ENCODE peak calls at places on chromosomes 5 and 9, in seven cellular contexts. H, Z, Q, F, B, L and C are unnamed samples. For H3K36me3, the result is how much of the 10 kb centered on the place peaks cover.

GRCh38 chr5:757346-757930 is 27.1 kb downstream of the ZDHHC11B start:
- DNase-seq in H (no peak), L (peak), B (no peak), F (no peak), Q (no peak), Z (no peak), C (no peak)

GRCh38 chr9:114218264-114219120 is 63.2 kb downstream of the COL27A1 start:
- DNase-seq in Q (no peak), F (no peak), Z (no peak), B (no peak), L (no peak), H (no peak), C (no peak)

GRCh38 chr5:42912184-42912766 is 100.6 kb upstream of the SELENOP start:
- DNase-seq in Q (no peak), L (no peak), H (peak), Z (no peak), F (no peak), B (peak), C (peak)

GRCh38 chr9:18893051-18893450 is 140.0 kb downstream of the SAXO1 start:
- DNase-seq in L (no peak), B (no peak), H (no peak), F (no peak), Q (no peak), Z (no peak), C (no peak)

GRCh38 chr5:1431896-1432295 is 13.3 kb downstream of the SLC6A3 start:
- DNase-seq in H (no peak), F (no peak), B (no peak), Z (no peak), Q (no peak), L (no peak), C (no peak)

GRCh38 chr5:55636711-55637110 is 75.4 kb downstream of the SLC38A9 start:
- DNase-seq in H (no peak), Q (no peak), B (peak), L (no peak), F (no peak), Z (no peak), C (no peak)

GRCh38 chr5:167205881-167206280 is 1085.6 kb upstream of the WWC1 start:
- DNase-seq in Z (no peak), F (no peak), B (no peak), L (no peak), Q (no peak), H (no peak), C (no peak)

GRCh38 chr9:347667-348292 is 133.1 kb downstream of the DOCK8 start:
- DNase-seq in B (peak), H (peak), F (no peak), Q (peak), L (no peak), Z (peak), C (peak)

GRCh38 chr5:172795401-172795977 is 24.5 kb upstream of the DUSP1 start:
- DNase-seq in Z (no peak), Q (no peak), F (no peak), H (no peak), L (no peak), B (no peak), C (no peak)

GRCh38 chr9:30773427-30773826 is 1611.0 kb upstream of the ACO1 start:
- DNase-seq in Q (no peak), L (no peak), B (no peak), H (no peak), Z (no peak), F (no peak), C (no peak)

GRCh38 chr5:57383093-57383861 is 99.3 kb downstream of the ACTBL2 start:
- DNase-seq in F (no peak), B (peak), L (no peak), Z (peak), H (peak), Q (peak), C (peak)

GRCh38 chr9:14452539-14452938 is 138.6 kb upstream of the NFIB start:
- DNase-seq in Z (no peak), H (no peak), L (no peak), Q (peak), B (no peak), F (no peak), C (no peak)

GRCh38 chr9:93826905-93827544 is 128.1 kb downstream of the BARX1 start:
- DNase-seq in H (no peak), F (no peak), B (no peak), Q (peak), Z (peak), L (peak), C (no peak)

GRCh38 chr5:160272889-160273288 is 39.5 kb downstream of the CCNJL start:
- DNase-seq in Z (no peak), H (no peak), L (no peak), F (no peak), B (no peak), Q (no peak), C (no peak)

GRCh38 chr5:33936004-33936380 is 194 bp upstream of the RXFP3 start:
- DNase-seq in F (no peak), H (no peak), Q (peak), Z (peak), L (peak), B (no peak), C (no peak)

GRCh38 chr5:43428034-43428712 is 16.0 kb upstream of the CCL28 start:
- DNase-seq in Z (no peak), F (no peak), H (no peak), L (no peak), Q (no peak), B (no peak), C (no peak)

GRCh38 chr9:128155736-128156500 is 4.1 kb upstream of the BBLN start:
- DNase-seq in F (no peak), Z (no peak), L (no peak), H (no peak), Q (no peak), B (no peak), C (no peak)

GRCh38 chr9:77588319-77588937 is 59.7 kb downstream of the GNA14 start:
- DNase-seq in H (no peak), F (no peak), Q (no peak), B (no peak), Z (no peak), L (no peak), C (no peak)

GRCh38 chr5:125559296-125559695 is 812.9 kb upstream of the ZNF608 start:
- DNase-seq in H (peak), Q (peak), L (no peak), B (no peak), F (no peak), Z (no peak), C (peak)

GRCh38 chr5:172533399-172534228 is 79.3 kb upstream of the SH3PXD2B start:
- DNase-seq in Q (no peak), B (no peak), Z (no peak), L (peak), F (no peak), H (no peak), C (no peak)

GRCh38 chr5:127302509-127302908 is 11.9 kb downstream of the MEGF10 start:
- DNase-seq in Q (no peak), H (no peak), L (no peak), F (no peak), B (no peak), Z (no peak), C (no peak)

GRCh38 chr9:105901514-105902109 is 207.3 kb downstream of the TMEM38B start:
- DNase-seq in H (no peak), B (peak), F (no peak), L (peak), Z (peak), Q (peak), C (no peak)

GRCh38 chr5:82106207-82106606 is 134.4 kb downstream of the ATG10 start:
- DNase-seq in F (no peak), Q (no peak), Z (no peak), H (no peak), B (peak), L (no peak), C (no peak)

GRCh38 chr5:65100846-65101678 is 332.3 kb downstream of the CWC27 start:
- DNase-seq in L (peak), Q (peak), B (peak), Z (peak), H (peak), F (no peak), C (peak)

GRCh38 chr9:37029304-37029775 is 4.7 kb downstream of the PAX5 start:
- DNase-seq in Z (no peak), Q (no peak), F (no peak), B (no peak), L (peak), H (no peak), C (no peak)

GRCh38 chr5:154269414-154269813 is 78.9 kb downstream of the GALNT10 start:
- DNase-seq in H (no peak), Q (no peak), Z (no peak), L (no peak), F (no peak), B (no peak), C (no peak)

GRCh38 chr9:114097613-114098020 is 1.5 kb downstream of the KIF12 start:
- DNase-seq in H (no peak), L (no peak), B (no peak), F (no peak), Z (no peak), Q (peak), C (no peak)

GRCh38 chr5:138180183-138180782 is 1.4 kb downstream of the KIF20A start:
- DNase-seq in B (peak), H (peak), Z (peak), Q (peak), F (peak), L (no peak), C (peak)

GRCh38 chr5:159161361-159162214 is 47.8 kb downstream of the RNF145 start:
- DNase-seq in F (no peak), Z (no peak), L (no peak), B (no peak), Q (no peak), H (no peak), C (no peak)

GRCh38 chr5:93087326-93087725 is 493.7 kb downstream of the NR2F1-AS1 start:
- DNase-seq in L (no peak), H (no peak), Z (no peak), F (no peak), Q (no peak), B (no peak), C (no peak)

GRCh38 chr5:80128129-80128528 is 93.0 kb downstream of the THBS4 start:
- DNase-seq in Q (peak), F (no peak), H (no peak), B (peak), L (no peak), Z (no peak), C (no peak)

GRCh38 chr5:10838038-10838437 is 77.0 kb upstream of the DAP start:
- DNase-seq in B (peak), F (no peak), L (no peak), H (no peak), Q (no peak), Z (no peak), C (no peak)

GRCh38 chr5:130995851-130996250 is 169.2 kb downstream of the HINT1 start:
- DNase-seq in Z (no peak), F (no peak), L (no peak), B (no peak), Q (no peak), H (no peak), C (no peak)

GRCh38 chr9:111559000-111559610 is 34.1 kb downstream of the ZNF483 start:
- DNase-seq in Z (no peak), F (no peak), H (no peak), Q (no peak), L (peak), B (no peak), C (no peak)

GRCh38 chr9:4225291-4226119 is 74.4 kb downstream of the GLIS3 start:
- DNase-seq in Q (no peak), Z (no peak), L (no peak), F (no peak), B (no peak), H (peak), C (no peak)

GRCh38 chr5:10478436-10478835 is 36.8 kb downstream of the ROPN1L start:
- DNase-seq in H (no peak), Z (no peak), L (no peak), Q (no peak), B (no peak), F (no peak), C (no peak)

GRCh38 chr5:147403659-147404640 is 105.9 kb downstream of the DPYSL3 start:
- DNase-seq in Z (no peak), Q (no peak), B (no peak), F (peak), H (peak), L (no peak), C (peak)

DNA sequence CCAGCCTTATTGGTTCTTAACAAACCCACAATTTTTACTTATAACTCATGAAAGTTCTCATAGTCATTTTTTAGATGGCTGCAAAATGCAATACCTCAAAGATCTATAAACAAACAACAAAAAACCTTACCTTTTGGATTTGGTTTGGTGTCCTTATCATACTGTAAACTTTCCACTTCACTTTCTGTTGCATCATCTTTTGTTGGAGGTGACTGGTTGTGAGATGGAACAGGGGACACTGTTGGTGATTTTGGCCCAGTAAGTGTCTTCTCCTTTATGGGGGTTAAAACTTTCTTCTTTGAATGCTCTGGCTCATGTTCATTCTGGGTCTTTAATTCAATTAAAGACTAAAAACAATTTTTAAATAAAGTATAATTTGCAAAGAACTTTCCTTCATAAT is 33.4 kb downstream of the CEP120 start:
- DNase-seq in H (no peak), L (no peak), B (no peak), Q (no peak), F (no peak), Z (no peak), C (no peak)
- H3K36me3 ChIP-seq in H (under half), L (under half), B (under half), Q (half or more), F (under half), Z (half or more), C (under half)

GRCh38 chr5:61123145-61123544 is 39.1 kb downstream of the SMIM15 start:
- DNase-seq in Q (no peak), Z (no peak), F (no peak), L (no peak), H (no peak), B (peak), C (no peak)
- TF ChIP-seq POLR2AphosphoS5 in Q (no peak), Z (no peak), F (no peak), L (no peak), H (no peak), B (no peak), C (no peak)

GRCh38 chr5:150641006-150641570 is 628 bp downstream of the SYNPO start:
- DNase-seq in Q (no peak), Z (no peak), B (peak), H (no peak), F (no peak), L (no peak), C (no peak)
- TF ChIP-seq SIN3A in Q (no peak), Z (no peak), B (no peak), H (no peak), F (no peak), L (no peak), C (no peak)

GRCh38 chr9:122145462-122145861 is 14.1 kb downstream of the NDUFA8 start:
- DNase-seq in F (no peak), B (no peak), H (no peak), Z (no peak), Q (no peak), L (no peak), C (no peak)
- H3K36me3 ChIP-seq in F (under half), B (under half), H (under half), Z (half or more), Q (half or more), L (under half), C (under half)

GRCh38 chr9:109793921-109794320 is 13.9 kb downstream of the PALM2AKAP2 start:
- DNase-seq in H (no peak), Z (no peak), B (no peak), F (no peak), Q (no peak), L (no peak), C (no peak)

GRCh38 chr9:109791003-109791677 is 11.1 kb downstream of the PALM2AKAP2 start:
- DNase-seq in Z (no peak), B (no peak), F (no peak), L (no peak), Q (no peak), H (no peak), C (no peak)

GRCh38 chr9:109794361-109795012 is 14.5 kb downstream of the PALM2AKAP2 start:
- DNase-seq in F (no peak), H (no peak), Q (no peak), Z (no peak), B (no peak), L (no peak), C (no peak)

GRCh38 chr9:109791747-109792146 is 11.7 kb downstream of the PALM2AKAP2 start:
- DNase-seq in Q (no peak), Z (no peak), B (no peak), F (no peak), H (no peak), L (no peak), C (no peak)

GRCh38 chr9:109793196-109793595 is 13.2 kb downstream of the PALM2AKAP2 start:
- DNase-seq in L (no peak), Q (no peak), F (no peak), H (no peak), B (no peak), Z (no peak), C (no peak)
- TF ChIP-seq POLR2AphosphoS5 in L (no peak), Q (peak), F (no peak), H (no peak), B (no peak), Z (no peak), C (no peak)

GRCh38 chr5:145681216-145681615 is 153.9 kb downstream of the PRELID2 start:
- DNase-seq in Z (no peak), B (peak), L (no peak), H (no peak), Q (no peak), F (no peak), C (no peak)

GRCh38 chr5:145680169-145680568 is 155.0 kb downstream of the PRELID2 start:
- DNase-seq in Z (peak), H (no peak), F (no peak), Q (no peak), B (no peak), L (peak), C (no peak)

GRCh38 chr5:145680744-145681143 is 154.4 kb downstream of the PRELID2 start:
- DNase-seq in Q (no peak), F (no peak), H (no peak), B (no peak), Z (no peak), L (no peak), C (no peak)

GRCh38 chr5:145682197-145682895 is 152.8 kb downstream of the PRELID2 start:
- DNase-seq in Q (no peak), H (no peak), Z (no peak), B (no peak), F (no peak), L (no peak), C (no peak)

GRCh38 chr5:145681686-145682085 is 153.5 kb downstream of the PRELID2 start:
- DNase-seq in F (peak), H (peak), Z (peak), B (peak), L (peak), Q (peak), C (peak)
- TF ChIP-seq SIN3A in F (no peak), H (no peak), Z (no peak), B (no peak), L (no peak), Q (no peak), C (no peak)

GRCh38 chr5:109863752-109864151 is 174.0 kb downstream of the MAN2A1 start:
- DNase-seq in B (no peak), Z (no peak), Q (no peak), F (no peak), H (no peak), L (no peak), C (no peak)

GRCh38 chr5:109857405-109858031 is 167.8 kb downstream of the MAN2A1 start:
- DNase-seq in Z (no peak), H (no peak), F (no peak), Q (no peak), L (no peak), B (no peak), C (no peak)

GRCh38 chr5:109862301-109862700 is 172.6 kb downstream of the MAN2A1 start:
- DNase-seq in L (no peak), F (no peak), Z (no peak), Q (no peak), H (no peak), B (no peak), C (no peak)

GRCh38 chr5:109855056-109855455 is 165.3 kb downstream of the MAN2A1 start:
- DNase-seq in Q (no peak), H (no peak), B (no peak), Z (no peak), L (no peak), F (no peak), C (no peak)

GRCh38 chr5:109859537-109859936 is 169.8 kb downstream of the MAN2A1 start:
- DNase-seq in H (no peak), Z (no peak), Q (no peak), B (no peak), F (no peak), L (no peak), C (no peak)
- H3K36me3 ChIP-seq in H (under half), Z (half or more), Q (under half), B (under half), F (under half), L (under half), C (under half)